ENCODE peak calls at places on chromosome X, in four cellular contexts. M is stimulated activated naive B cell treated with anti-CD40 and anti-IgM and Interleukin-4, amounts not matched to agents 10 μg/mL and 1 μg/mL and 100 μg/mL, for 72 hours; P is GM12878; Q is T-helper 17 cell. U is an unnamed sample.

GRCh38 chrX:153487590-153488071 is 7.1 kb upstream of the BGN start:
- ATAC-seq in M (no peak), P (no peak), Q (no peak), U (no peak)

GRCh38 chrX:152819271-152819670 is 11.3 kb downstream of the CETN2 start:
- ATAC-seq in M (no peak), P (no peak), Q (no peak), U (no peak)

GRCh38 chrX:3518870-3519269 is 172.4 kb upstream of the MXRA5 start:
- ATAC-seq in M (no peak), P (no peak), Q (no peak), U (peak)

GRCh38 chrX:129360175-129360574 is 163.1 kb downstream of the SMARCA1 start:
- ATAC-seq in M (peak), P (peak), Q (peak), U (peak)

GRCh38 chrX:68710870-68711576 is 63.6 kb downstream of the STARD8 start:
- ATAC-seq in M (peak), P (peak), Q (no peak), U (peak)

GRCh38 chrX:23372220-23372902 is 37.7 kb downstream of the PTCHD1 start:
- ATAC-seq in M (no peak), P (no peak), Q (no peak), U (no peak)

GRCh38 chrX:110268875-110269274 is 49.0 kb downstream of the AMMECR1 start:
- ATAC-seq in M (no peak), P (no peak), Q (peak), U (no peak)

GRCh38 chrX:100635989-100636320 is 651 bp downstream of the TSPAN6 start:
- ATAC-seq in M (no peak), P (no peak), Q (no peak), U (peak)

GRCh38 chrX:20585782-20586181 is 319.1 kb upstream of the RPS6KA3 start:
- ATAC-seq in M (no peak), P (no peak), Q (no peak), U (no peak)

GRCh38 chrX:65690057-65690855 is 22.8 kb downstream of the MSN start:
- ATAC-seq in M (no peak), P (no peak), Q (no peak), U (peak)

GRCh38 chrX:21926527-21927278 is 13.8 kb upstream of the SMS start:
- ATAC-seq in M (no peak), P (peak), Q (no peak), U (peak)

GRCh38 chrX:70592091-70592490 is 147.5 kb downstream of the DLG3 start:
- ATAC-seq in M (no peak), P (no peak), Q (no peak), U (no peak)

GRCh38 chrX:31604629-31605221 is 532.9 kb upstream of the FTHL17 start:
- ATAC-seq in M (peak), P (peak), Q (no peak), U (no peak)

GRCh38 chrX:104108955-104109354 is 3.4 kb upstream of the ZCCHC18 start:
- ATAC-seq in M (no peak), P (no peak), Q (no peak), U (no peak)

GRCh38 chrX:116749943-116750342 is 287.2 kb upstream of the CT83 start:
- ATAC-seq in M (no peak), P (no peak), Q (no peak), U (no peak)

GRCh38 chrX:35101901-35102300 is 159.3 kb downstream of the FAM47B start:
- ATAC-seq in M (no peak), P (no peak), Q (no peak), U (no peak)

GRCh38 chrX:48737213-48737938 is 24.2 kb upstream of the GLOD5 start:
- ATAC-seq in M (peak), P (peak), Q (peak), U (peak)

GRCh38 chrX:16585486-16586370 is 64.2 kb upstream of the S100G start:
- ATAC-seq in M (no peak), P (no peak), Q (no peak), U (no peak)

GRCh38 chrX:1126738-1127137 is 85.7 kb downstream of the CRLF2 start:
- ATAC-seq in M (no peak), P (no peak), Q (no peak), U (no peak)

GRCh38 chrX:68983004-68983857 is 154.4 kb downstream of the EFNB1 start:
- ATAC-seq in M (no peak), P (no peak), Q (no peak), U (no peak)

GRCh38 chrX:110003167-110004156 is 548 bp downstream of the TMEM164 start:
- ATAC-seq in M (peak), P (peak), Q (no peak), U (peak)

GRCh38 chrX:33178218-33178617 is 33.1 kb downstream of the DMD start:
- ATAC-seq in M (no peak), P (no peak), Q (no peak), U (no peak)

GRCh38 chrX:44054863-44055601 is 81.8 kb upstream of the NDP start:
- ATAC-seq in M (no peak), P (no peak), Q (no peak), U (no peak)

GRCh38 chrX:49884290-49884862 is 5.1 kb downstream of the USP27X start:
- ATAC-seq in M (peak), P (peak), Q (no peak), U (peak)

GRCh38 chrX:129697204-129697829 is 41.5 kb upstream of the XPNPEP2 start:
- ATAC-seq in M (no peak), P (no peak), Q (no peak), U (no peak)

GRCh38 chrX:1679238-1679637 is 64.4 kb downstream of the ASMT start:
- ATAC-seq in M (peak), P (peak), Q (peak), U (peak)

GRCh38 chrX:57379296-57379695 is 92.8 kb downstream of the FAAH2 start:
- ATAC-seq in M (no peak), P (no peak), Q (no peak), U (no peak)

GRCh38 chrX:53186363-53186762 is 38.6 kb downstream of the KDM5C start:
- ATAC-seq in M (no peak), P (no peak), Q (peak), U (no peak)

GRCh38 chrX:88613338-88613737 is 133.7 kb upstream of the CPXCR1 start:
- ATAC-seq in M (no peak), P (peak), Q (no peak), U (peak)

GRCh38 chrX:9786839-9787635 is 808 bp downstream of the SHROOM2 start:
- ATAC-seq in M (no peak), P (no peak), Q (no peak), U (no peak)

GRCh38 chrX:133337250-133337649 is 78.0 kb downstream of the GPC4 start:
- ATAC-seq in M (no peak), P (no peak), Q (no peak), U (no peak)

GRCh38 chrX:85922821-85923220 is 124.5 kb downstream of the CHM start:
- ATAC-seq in M (no peak), P (no peak), Q (no peak), U (no peak)

GRCh38 chrX:38060331-38060878 is 54.1 kb downstream of the SYTL5 start:
- ATAC-seq in M (no peak), P (no peak), Q (no peak), U (no peak)

U was measured in SK-N-SH treated with all-trans-retinoic acid at 6 μM for 48 hours.